ENCODE peak calls at places on chromosomes 7 and 10, in six cellular contexts. Y, U, E, X, N and H are unnamed samples.

GRCh38 chr7:78099715-78100477 is 301.3 kb downstream of the PHTF2 start:
- DNase-seq in X (no peak), U (no peak), E (no peak), N (no peak), Y (no peak), H (no peak)

GRCh38 chr7:110386914-110387313 is 704.0 kb upstream of the LRRN3 start:
- DNase-seq in Y (no peak), N (no peak), X (no peak), U (no peak), E (no peak), H (peak; percentile 28)

GRCh38 chr7:111744501-111745155 is 182.3 kb upstream of the IMMP2L start:
- DNase-seq in N (no peak), E (no peak), U (no peak), X (no peak), Y (no peak), H (no peak)

GRCh38 chr10:100319736-100320135 is 10.3 kb downstream of the PKD2L1 start:
- DNase-seq in Y (no peak), N (no peak), E (no peak), X (no peak), U (no peak), H (no peak)

GRCh38 chr7:121451367-121452073 is 55.4 kb upstream of the FAM3C start:
- DNase-seq in X (no peak), Y (no peak), N (no peak), E (no peak), U (no peak), H (no peak)

GRCh38 chr7:53947670-53948226 is 594.4 kb upstream of the VSTM2A start:
- DNase-seq in U (no peak), N (no peak), X (no peak), Y (no peak), E (no peak), H (no peak)

GRCh38 chr7:71349583-71350481 is 217.9 kb downstream of the GALNT17 start:
- DNase-seq in N (no peak), Y (no peak), E (no peak), X (no peak), U (no peak), H (no peak)

GRCh38 chr7:45709168-45710034 is 135.2 kb downstream of the ADCY1 start:
- DNase-seq in U (no peak), E (no peak), X (no peak), Y (no peak), N (no peak), H (no peak)

GRCh38 chr10:109429956-109430760 is 493.2 kb downstream of the XPNPEP1 start:
- DNase-seq in Y (peak; percentile 48), E (no peak), N (no peak), X (no peak), U (no peak), H (no peak)

DNA sequence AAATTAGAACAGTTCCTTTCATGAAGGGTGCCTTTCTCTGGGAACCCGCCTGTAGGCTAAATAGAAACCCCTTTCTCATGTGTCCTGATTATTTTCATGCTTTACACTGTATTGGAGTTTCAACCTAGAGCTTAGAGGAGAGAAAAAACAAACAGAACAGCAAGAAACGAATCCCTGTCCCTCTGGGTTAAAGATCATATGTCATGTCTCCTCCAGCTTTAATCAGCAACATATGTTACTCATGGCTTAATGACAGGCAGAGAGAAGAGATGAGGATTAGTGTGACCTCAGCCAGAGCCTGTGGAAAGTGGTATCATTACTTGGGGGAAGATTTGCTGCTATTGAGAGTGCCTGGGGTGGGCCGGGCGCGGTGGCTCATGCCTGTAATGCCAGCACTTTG is 32.1 kb downstream of the CRCP start:
- DNase-seq in E (no peak), X (no peak), Y (no peak), N (no peak), U (no peak), H (peak; percentile 86)
- H3K4me1 ChIP-seq in E (peaks cover 12% of the 10 kb centered on the region), X (peaks cover 4% of the 10 kb centered on the region), Y (no peaks in the 10 kb centered on the region), N (peaks cover 4% of the 10 kb centered on the region), U (no peaks in the 10 kb centered on the region), H (peaks cover 26% of the 10 kb centered on the region)

GRCh38 chr10:77104459-77104980 is 533.1 kb downstream of the KCNMA1 start:
- DNase-seq in Y (peak; percentile 74), E (no peak), U (no peak), N (no peak), X (no peak), H (no peak)
- H3K27ac ChIP-seq in Y (peak overlapping the region; percentile 33), E (no peak overlapping the region), U (no peak overlapping the region), N (no peak overlapping the region), X (no peak overlapping the region), H (no peak overlapping the region)

DNA sequence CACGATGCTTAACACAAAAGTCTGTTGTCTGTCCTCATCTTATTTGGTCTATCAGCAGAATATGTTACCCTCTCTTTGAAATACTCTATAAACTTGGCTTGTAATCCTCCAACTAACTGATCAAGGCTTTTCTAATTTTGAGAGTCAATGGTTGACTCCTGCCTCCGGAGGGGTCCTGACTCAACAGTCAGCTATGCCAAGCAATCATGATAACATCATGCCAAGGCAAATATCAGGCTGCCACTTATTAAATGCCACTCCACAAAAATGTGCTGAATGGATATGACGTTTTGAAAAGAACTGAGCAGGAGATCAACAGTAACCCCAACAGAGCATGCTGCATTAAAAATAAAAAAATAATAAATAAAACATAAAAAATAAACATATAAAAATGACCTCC is 116.1 kb downstream of the PARD3 start:
- DNase-seq in Y (no peak), E (no peak), U (no peak), N (no peak), X (no peak), H (no peak)
- H3K4me1 ChIP-seq in Y (peaks cover 4% of the 10 kb centered on the region), E (no peaks in the 10 kb centered on the region), U (peaks cover 22% of the 10 kb centered on the region), N (peaks cover 5% of the 10 kb centered on the region), X (peaks cover 14% of the 10 kb centered on the region), H (peaks cover 12% of the 10 kb centered on the region)

DNA sequence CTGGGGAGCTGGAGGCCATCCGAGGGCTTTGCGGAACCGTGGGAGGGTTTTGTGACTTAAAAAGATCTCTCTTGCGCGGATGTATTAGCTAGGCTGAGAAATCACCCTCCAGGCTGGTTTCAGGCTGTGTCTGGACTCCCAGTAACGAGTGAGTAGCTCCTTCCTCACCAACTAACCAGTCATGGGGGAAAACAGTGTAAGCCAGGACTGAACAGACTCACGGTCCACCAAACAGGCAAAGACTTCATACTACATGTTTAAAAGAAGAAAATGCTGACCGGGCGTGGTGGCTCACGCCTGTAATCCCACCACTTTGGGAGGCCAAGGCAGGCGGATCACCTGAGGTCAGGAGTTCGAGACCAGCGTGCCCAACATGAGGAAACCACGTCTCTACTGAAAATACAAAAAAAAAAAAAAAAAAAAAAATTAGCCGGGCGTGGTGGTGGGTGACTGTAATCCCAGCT is 769 bp downstream of the AP5Z1 start:
- DNase-seq in X (no peak), E (no peak), Y (no peak), U (no peak), N (no peak), H (no peak)
- H3K27ac ChIP-seq in X (peak overlapping the region; percentile 88), E (peak overlapping the region; percentile 93), Y (peak overlapping the region; percentile 38), U (no peak overlapping the region), N (peak overlapping the region; percentile 96), H (peak overlapping the region; percentile 75)

DNA sequence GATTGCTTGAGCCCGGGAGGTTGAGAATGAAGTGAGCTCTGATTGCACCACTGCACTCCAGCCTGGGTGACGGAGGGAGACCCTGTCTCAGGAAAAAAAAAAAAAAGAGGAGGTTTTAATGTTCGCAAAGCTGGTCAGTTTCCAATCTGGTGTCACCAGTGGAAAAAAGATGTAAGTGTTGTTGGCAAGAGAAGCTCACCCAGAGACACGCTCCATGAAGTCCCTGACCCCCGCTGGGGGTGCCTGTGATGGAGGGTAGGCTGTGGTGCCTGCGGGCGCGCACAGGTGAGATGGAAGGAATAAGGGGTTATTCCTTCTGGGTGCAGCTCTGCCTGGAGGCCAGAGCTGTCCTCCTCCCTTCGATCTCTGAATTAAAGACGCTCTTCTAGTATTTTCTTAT is 122.7 kb downstream of the CUX1 start:
- DNase-seq in X (no peak), E (no peak), U (no peak), Y (no peak), N (no peak), H (no peak)
- H3K4me1 ChIP-seq in X (peaks cover 44% of the 10 kb centered on the region), E (no peaks in the 10 kb centered on the region), U (peaks cover 20% of the 10 kb centered on the region), Y (peaks cover 2% of the 10 kb centered on the region), N (peaks cover 15% of the 10 kb centered on the region), H (no peaks in the 10 kb centered on the region)

GRCh38 chr10:30792025-30792424 is 162.5 kb upstream of the LYZL2 start:
- DNase-seq in N (no peak), Y (no peak), E (no peak), U (no peak), X (no peak), H (no peak)

GRCh38 chr10:30793093-30793492 is 163.5 kb upstream of the LYZL2 start:
- DNase-seq in Y (no peak), X (no peak), N (no peak), E (no peak), U (no peak), H (no peak)

GRCh38 chr10:30788307-30788706 is 158.8 kb upstream of the LYZL2 start:
- DNase-seq in Y (no peak), N (no peak), X (peak; percentile 30), U (no peak), E (no peak), H (no peak)

GRCh38 chr10:30786906-30787305 is 157.4 kb upstream of the LYZL2 start:
- DNase-seq in U (no peak), Y (no peak), N (no peak), E (no peak), X (no peak), H (no peak)

GRCh38 chr10:30791197-30791611 is 161.7 kb upstream of the LYZL2 start:
- DNase-seq in U (no peak), Y (no peak), X (no peak), E (no peak), N (no peak), H (no peak)
- H3K27ac ChIP-seq in U (no peak overlapping the region), Y (no peak overlapping the region), X (no peak overlapping the region), E (no peak overlapping the region), N (no peak overlapping the region), H (no peak overlapping the region)